ENCODE peak calls at places on chromosomes 11 and 22, in ten cellular contexts. G is CD8-positive, alpha-beta T cell; E is PC-3; F is ovary; T is lower lobe of right lung; M is IMR-90; Z is adrenal gland; A is psoas muscle; I is A673; D is left lung. Q is an unnamed sample.

GRCh38 chr22:50705219-50705691 is 32.6 kb downstream of the SHANK3 start:
- DNase-seq in M (peak; percentile 70), T (peak; percentile 52), A (peak; percentile 61), Z (peak; percentile 59), F (peak; percentile 34), E (no peak), D (no peak), G (no peak), I (peak; percentile 89), Q (peak; percentile 42)

GRCh38 chr11:63574856-63575602 is 11.8 kb upstream of the PLAAT2 start:
- DNase-seq in I (no peak), M (peak; percentile 27), A (peak; percentile 75), F (peak; percentile 57), D (no peak), Z (no peak), G (no peak), T (no peak), E (no peak), Q (no peak)

GRCh38 chr11:107549253-107549953 is 16.1 kb downstream of the ALKBH8 start:
- DNase-seq in G (no peak), D (no peak), Z (peak; percentile 35), E (peak; percentile 85), I (peak; percentile 72), T (no peak), M (peak; percentile 51), A (no peak), F (no peak), Q (no peak)

GRCh38 chr11:133078591-133079179 is 453.6 kb downstream of the OPCML start:
- DNase-seq in E (peak; percentile 64), F (no peak), A (no peak), I (peak; percentile 71), Z (peak; percentile 43), M (peak; percentile 20), T (no peak), D (no peak), G (no peak), Q (no peak)

GRCh38 chr11:134560066-134560465 is 148.0 kb upstream of the B3GAT1 start:
- DNase-seq in D (no peak), T (no peak), F (no peak), I (no peak), E (no peak), G (no peak), A (no peak), M (no peak), Z (peak; percentile 11), Q (no peak)

GRCh38 chr11:77779935-77780334 is 40.6 kb downstream of the RSF1 start:
- DNase-seq in M (peak; percentile 54), I (peak; percentile 60), Z (no peak), E (peak; percentile 68), G (no peak), F (no peak), D (no peak), T (no peak), A (no peak), Q (no peak)

GRCh38 chr11:110182886-110183285 is 89.7 kb downstream of the ZC3H12C start:
- DNase-seq in I (no peak), T (no peak), F (no peak), D (no peak), G (no peak), A (no peak), Z (no peak), M (peak; percentile 81), E (peak; percentile 86), Q (no peak)

GRCh38 chr11:62664405-62665074 is 470 bp downstream of the C11orf98 start:
- DNase-seq in D (peak; percentile 60), E (peak; percentile 78), T (peak; percentile 67), M (peak; percentile 50), G (no peak), A (peak; percentile 75), F (no peak), Z (peak; percentile 64), I (peak; percentile 83), Q (peak; percentile 72)

GRCh38 chr11:67066333-67066709 is 9.7 kb downstream of the RHOD start:
- DNase-seq in Z (no peak), G (no peak), F (no peak), D (no peak), E (no peak), I (no peak), A (no peak), M (no peak), T (no peak), Q (no peak)

GRCh38 chr11:67073908-67074307 is 17.3 kb downstream of the RHOD start:
- DNase-seq in M (no peak), D (no peak), G (no peak), E (no peak), I (no peak), F (no peak), T (no peak), Z (no peak), A (no peak), Q (no peak)

GRCh38 chr11:67076202-67076601 is 19.6 kb downstream of the RHOD start:
- DNase-seq in F (no peak), D (no peak), Z (peak; percentile 45), E (no peak), I (no peak), G (no peak), T (no peak), M (no peak), A (no peak), Q (no peak)

GRCh38 chr11:67072295-67072694 is 15.6 kb downstream of the RHOD start:
- DNase-seq in G (no peak), T (no peak), A (no peak), F (no peak), Z (no peak), E (no peak), M (no peak), D (no peak), I (no peak), Q (no peak)

GRCh38 chr11:67071420-67072284 is 15.0 kb downstream of the RHOD start:
- DNase-seq in F (no peak), T (peak; percentile 89), A (peak; percentile 82), D (peak; percentile 79), M (peak; percentile 55), I (peak; percentile 47), E (peak; percentile 62), G (peak; percentile 81), Z (peak; percentile 87), Q (no peak)
- TF ChIP-seq CTCF in F (peak; percentile 12), T (peak; percentile 90), A (peak; percentile 79), D (peak; percentile 71), M (peak; percentile 80), I (peak; percentile 67), E (peak; percentile 75), G (peak; percentile 72), Z (peak; percentile 83), Q (peak; percentile 48)

GRCh38 chr11:128716661-128717210 is 22.9 kb downstream of the FLI1 start:
- DNase-seq in M (peak; percentile 62), A (no peak), Z (no peak), I (no peak), G (peak; percentile 73), D (no peak), T (no peak), F (no peak), E (no peak), Q (no peak)

GRCh38 chr11:128719556-128719824 is 25.6 kb downstream of the FLI1 start:
- DNase-seq in T (no peak), M (no peak), A (no peak), E (no peak), D (no peak), G (no peak), F (no peak), Z (no peak), I (no peak), Q (no peak)

GRCh38 chr11:128718064-128718463 is 24.2 kb downstream of the FLI1 start:
- DNase-seq in D (no peak), A (no peak), F (no peak), I (no peak), E (no peak), Z (no peak), T (no peak), G (no peak), M (no peak), Q (no peak)

GRCh38 chr11:128717581-128717980 is 23.7 kb downstream of the FLI1 start:
- DNase-seq in M (no peak), I (no peak), T (no peak), D (no peak), E (no peak), Z (no peak), A (no peak), G (no peak), F (no peak), Q (no peak)

GRCh38 chr11:128720522-128720985 is 26.7 kb downstream of the FLI1 start:
- DNase-seq in A (no peak), G (peak; percentile 67), D (no peak), Z (no peak), E (no peak), I (no peak), M (no peak), F (no peak), T (peak; percentile 48), Q (no peak)
- H3K4me3 ChIP-seq in A (peak overlapping the region; percentile 38), G (peak overlapping the region; percentile 1), D (no peak overlapping the region), Z (no peak overlapping the region), E (no peak overlapping the region), I (no peak overlapping the region), M (no peak overlapping the region), F (no peak overlapping the region), T (peak overlapping the region; percentile 21), Q (no peak overlapping the region)

GRCh38 chr11:36109499-36109849 is 165.6 kb downstream of the LDLRAD3 start:
- DNase-seq in D (no peak), F (no peak), T (no peak), G (no peak), Z (no peak), A (no peak), M (no peak), I (no peak), E (no peak), Q (no peak)

GRCh38 chr11:36114095-36114494 is 170.2 kb downstream of the LDLRAD3 start:
- DNase-seq in M (no peak), E (no peak), I (no peak), Z (no peak), F (no peak), A (no peak), D (no peak), T (no peak), G (no peak), Q (no peak)

GRCh38 chr11:36108812-36109498 is 165.1 kb downstream of the LDLRAD3 start:
- DNase-seq in M (no peak), Z (no peak), F (no peak), I (no peak), A (no peak), E (no peak), D (no peak), G (no peak), T (no peak), Q (no peak)

GRCh38 chr11:36109850-36110606 is 166.2 kb downstream of the LDLRAD3 start:
- DNase-seq in I (no peak), D (no peak), T (no peak), M (no peak), E (no peak), A (no peak), F (no peak), Z (no peak), G (no peak), Q (no peak)

DNA sequence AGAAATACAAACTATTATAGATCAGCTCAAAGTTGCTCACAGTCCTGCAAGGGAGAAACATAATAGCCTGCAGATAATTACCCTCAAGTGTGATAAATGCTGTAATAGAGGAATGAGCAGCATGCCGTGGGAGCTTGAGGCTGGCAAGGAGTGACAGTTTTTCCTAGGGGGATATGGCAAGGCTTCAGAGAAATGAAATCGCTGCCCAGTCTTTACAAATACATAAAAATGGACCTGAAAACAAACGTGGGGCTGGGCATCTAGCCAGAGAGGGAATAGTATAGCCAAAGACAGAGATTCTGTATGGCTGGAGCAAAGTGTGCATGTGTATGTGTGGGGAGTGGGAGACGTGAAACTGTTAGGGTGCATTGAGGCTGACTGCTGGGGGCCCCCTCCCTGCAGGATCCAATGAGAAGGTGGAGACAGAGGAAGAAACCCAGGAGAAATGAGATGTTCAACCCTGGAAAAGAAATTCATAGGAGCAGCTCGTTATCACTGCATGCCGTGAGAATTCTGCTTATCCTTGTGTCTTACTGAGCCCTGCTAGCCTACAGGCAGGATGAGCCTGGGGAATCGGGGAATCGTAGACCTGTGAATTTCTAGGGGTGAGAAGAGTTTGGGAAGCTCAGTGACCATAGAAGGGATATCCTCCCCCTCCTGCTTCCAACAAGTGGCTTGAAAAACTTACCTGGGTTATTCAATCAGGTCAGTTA is 167.0 kb downstream of the LDLRAD3 start:
- DNase-seq in T (no peak), D (no peak), E (no peak), I (no peak), M (no peak), G (no peak), F (no peak), A (no peak), Z (no peak), Q (no peak)
- H3K27ac ChIP-seq in T (no peak overlapping the region), D (no peak overlapping the region), E (no peak overlapping the region), I (no peak overlapping the region), M (no peak overlapping the region), G (no peak overlapping the region), F (no peak overlapping the region), A (no peak overlapping the region), Z (no peak overlapping the region), Q (no peak overlapping the region)

GRCh38 chr11:123260511-123261211 is 65.6 kb upstream of the CLMP start:
- DNase-seq in I (peak; percentile 48), M (no peak), G (no peak), D (no peak), A (no peak), Z (no peak), T (no peak), E (peak; percentile 32), F (no peak), Q (no peak)
- TF ChIP-seq CTCF in I (no peak), M (no peak), G (no peak), D (no peak), A (no peak), Z (no peak), T (no peak), E (no peak), F (no peak), Q (no peak)

Q was measured in RWPE2.